ENCODE peak calls at places on chromosomes 11 and 22, in seven cellular contexts. Q is sigmoid colon, V is esophagus muscularis mucosa, C is K562, E is HepG2, Y is H1, X is stomach. B is an unnamed sample. For H3K9me3, the result is how much of the 10 kb centered on the place peaks cover.

GRCh38 chr11:128021304-128022006 is 565.9 kb downstream of the ETS1 start:
- DNase-seq in Q (no peak), V (no peak), C (no peak), E (no peak), Y (no peak), X (no peak), B (no peak)

GRCh38 chr11:119154178-119154577 is 5.3 kb downstream of the ABCG4 start:
- DNase-seq in Q (no peak), V (no peak), C (no peak), E (no peak), Y (no peak), X (no peak), B (no peak)

GRCh38 chr11:59417023-59417422 is 9.2 kb downstream of the OR5A2 start:
- DNase-seq in Q (no peak), V (no peak), C (no peak), E (no peak), Y (no peak), X (no peak), B (no peak)

GRCh38 chr11:75873417-75874148 is 58.6 kb downstream of the UVRAG start:
- DNase-seq in Q (no peak), V (no peak), C (no peak), E (no peak), Y (no peak), X (no peak), B (no peak)

GRCh38 chr22:36755316-36755715 is 20.6 kb downstream of the IFT27 start:
- DNase-seq in Q (peak), V (no peak), C (no peak), E (no peak), Y (no peak), X (no peak), B (no peak)

GRCh38 chr11:44534215-44534711 is 31.2 kb upstream of the CD82 start:
- DNase-seq in Q (no peak), V (no peak), C (no peak), E (no peak), Y (no peak), X (no peak), B (no peak)

GRCh38 chr11:61384271-61385242 is 7.8 kb upstream of the TMEM216 start:
- DNase-seq in Q (no peak), V (no peak), C (peak), E (peak), Y (peak), X (no peak), B (no peak)

GRCh38 chr11:100562102-100562501 is 125.0 kb upstream of the ARHGAP42 start:
- DNase-seq in Q (no peak), V (no peak), C (no peak), E (no peak), Y (no peak), X (no peak), B (no peak)

GRCh38 chr11:60719406-60719805 is 5.1 kb upstream of the MS4A18 start:
- DNase-seq in Q (no peak), V (no peak), C (no peak), E (no peak), Y (no peak), X (no peak), B (peak)

GRCh38 chr11:11640152-11640551 is 18.3 kb upstream of the GALNT18 start:
- DNase-seq in Q (no peak), V (peak), C (no peak), E (no peak), Y (no peak), X (no peak), B (no peak)

GRCh38 chr22:21612858-21613257 is 17.0 kb downstream of the YDJC start:
- DNase-seq in Q (no peak), V (no peak), C (peak), E (no peak), Y (no peak), X (peak), B (peak)

GRCh38 chr22:48857202-48857805 is 970.4 kb downstream of the BRD1 start:
- DNase-seq in Q (peak), V (no peak), C (no peak), E (no peak), Y (no peak), X (no peak), B (no peak)

GRCh38 chr22:48853627-48854240 is 973.9 kb downstream of the BRD1 start:
- DNase-seq in Q (no peak), V (no peak), C (no peak), E (no peak), Y (no peak), X (no peak), B (no peak)

GRCh38 chr22:48855013-48855412 is 972.7 kb downstream of the BRD1 start:
- DNase-seq in Q (no peak), V (no peak), C (no peak), E (no peak), Y (no peak), X (no peak), B (no peak)

GRCh38 chr22:48856308-48856615 is 971.4 kb downstream of the BRD1 start:
- DNase-seq in Q (no peak), V (no peak), C (no peak), E (no peak), Y (no peak), X (no peak), B (no peak)

DNA sequence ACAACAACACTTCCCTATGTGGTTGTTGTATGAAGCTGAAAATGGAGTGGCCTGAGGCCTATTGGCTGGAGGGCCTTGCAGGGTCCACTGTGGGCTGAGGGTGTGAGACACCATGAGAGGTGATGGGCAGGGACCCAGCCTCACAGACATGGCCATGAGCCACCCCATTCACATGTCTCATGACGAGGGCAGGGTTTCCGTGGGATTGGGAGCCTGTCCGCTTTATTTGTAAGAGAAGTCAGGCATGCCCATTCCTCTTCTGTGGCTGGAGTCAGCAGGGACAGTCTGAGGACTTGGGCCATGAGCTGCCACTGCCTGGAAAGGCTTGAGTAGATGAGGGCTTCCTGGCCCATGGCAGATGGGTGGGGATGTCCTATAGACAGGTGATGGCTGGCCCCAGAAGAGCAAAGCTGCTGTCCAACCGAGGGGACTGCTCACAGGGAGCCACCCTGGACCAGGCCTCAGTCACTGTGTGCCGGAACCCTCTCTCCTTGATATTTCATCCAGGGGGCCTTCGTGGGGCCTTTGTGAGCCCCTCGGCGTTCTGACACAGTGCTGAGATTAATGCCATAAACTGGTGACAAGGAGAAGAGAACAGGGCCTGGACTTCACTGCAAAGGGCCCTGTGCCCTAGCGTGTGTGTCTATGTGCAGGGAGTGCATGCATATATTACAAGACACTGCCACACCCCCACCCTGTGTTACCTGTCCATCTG is 971.9 kb downstream of the BRD1 start:
- DNase-seq in Q (no peak), V (no peak), C (no peak), E (no peak), Y (no peak), X (no peak), B (no peak)
- H3K9me3 ChIP-seq in Q (under half), V (under half), C (under half), E (under half), Y (under half), X (under half), B (under half)

GRCh38 chr11:63888170-63889086 is 28.5 kb downstream of the RCOR2 start:
- DNase-seq in Q (peak), V (no peak), C (peak), E (peak), Y (peak), X (peak), B (peak)
- TF ChIP-seq POLR2AphosphoS5 in Q (no peak), V (no peak), C (peak), E (peak), Y (no peak), X (peak), B (peak)

GRCh38 chr11:77508031-77508430 is 34.1 kb upstream of the PAK1 start:
- DNase-seq in Q (no peak), V (no peak), C (no peak), E (no peak), Y (no peak), X (no peak), B (no peak)
- TF ChIP-seq EP300 in Q (no peak), V (no peak), C (no peak), E (no peak), Y (no peak), X (no peak), B (no peak)

DNA sequence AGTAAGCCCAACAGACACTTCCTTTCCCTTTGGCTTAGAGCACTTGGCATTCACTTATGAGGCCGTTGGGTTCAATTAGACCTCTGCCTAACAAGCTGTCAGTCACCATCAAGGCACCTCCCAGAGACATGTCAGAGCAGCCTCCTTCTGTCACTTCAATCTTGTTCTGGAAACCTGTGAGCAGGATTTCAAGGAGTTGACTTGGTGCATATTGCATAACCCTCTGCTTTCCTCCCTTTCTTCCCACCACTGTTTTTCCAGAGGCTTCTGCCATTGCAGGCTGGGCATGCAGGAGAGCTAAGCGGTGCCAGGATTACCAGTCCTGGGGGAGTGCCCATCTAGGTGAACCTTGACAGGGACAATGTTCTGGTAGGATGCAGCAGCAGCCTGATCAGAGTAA is 484.2 kb upstream of the LRRC4C start:
- DNase-seq in Q (no peak), V (no peak), C (no peak), E (no peak), Y (no peak), X (no peak), B (no peak)
- H3K9me3 ChIP-seq in Q (under half), V (under half), C (under half), E (half or more), Y (under half), X (under half), B (under half)

DNA sequence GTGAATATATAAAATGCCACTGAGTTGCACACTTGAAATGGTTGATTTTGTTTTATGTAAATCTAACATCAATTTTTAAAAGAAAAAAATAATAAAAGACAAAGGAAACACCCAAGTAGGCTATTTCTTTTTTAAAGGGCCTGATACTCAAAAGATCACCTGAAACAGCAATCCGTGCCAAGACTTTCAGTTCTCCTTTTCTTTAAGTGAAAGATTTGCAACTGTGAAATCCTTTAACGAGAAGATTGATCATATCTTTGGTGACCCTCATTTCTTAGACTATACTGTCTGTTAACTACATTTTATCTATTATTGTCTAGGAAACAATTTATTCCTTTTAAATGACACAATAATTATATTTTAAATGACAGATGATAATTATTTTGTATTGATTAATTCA is 1841.5 kb downstream of the LRRC4C start:
- DNase-seq in Q (no peak), V (no peak), C (no peak), E (no peak), Y (no peak), X (no peak), B (no peak)
- TF ChIP-seq POLR2AphosphoS5 in Q (no peak), V (no peak), C (no peak), E (no peak), Y (no peak), X (no peak), B (no peak)

GRCh38 chr11:112606656-112607055 is 346.0 kb upstream of the PLET1 start:
- DNase-seq in Q (no peak), V (no peak), C (no peak), E (no peak), Y (no peak), X (no peak), B (no peak)

GRCh38 chr11:112608466-112608865 is 347.8 kb upstream of the PLET1 start:
- DNase-seq in Q (no peak), V (no peak), C (no peak), E (no peak), Y (no peak), X (no peak), B (no peak)

GRCh38 chr11:112610494-112610893 is 349.8 kb upstream of the PLET1 start:
- DNase-seq in Q (no peak), V (no peak), C (no peak), E (no peak), Y (no peak), X (no peak), B (no peak)

GRCh38 chr11:112599861-112600533 is 339.3 kb upstream of the PLET1 start:
- DNase-seq in Q (no peak), V (no peak), C (no peak), E (no peak), Y (no peak), X (no peak), B (no peak)

GRCh38 chr11:112605093-112605666 is 344.5 kb upstream of the PLET1 start:
- DNase-seq in Q (no peak), V (no peak), C (no peak), E (no peak), Y (no peak), X (no peak), B (no peak)
- TF ChIP-seq EP300 in Q (no peak), V (no peak), C (no peak), E (no peak), Y (no peak), X (no peak), B (no peak)

DNA sequence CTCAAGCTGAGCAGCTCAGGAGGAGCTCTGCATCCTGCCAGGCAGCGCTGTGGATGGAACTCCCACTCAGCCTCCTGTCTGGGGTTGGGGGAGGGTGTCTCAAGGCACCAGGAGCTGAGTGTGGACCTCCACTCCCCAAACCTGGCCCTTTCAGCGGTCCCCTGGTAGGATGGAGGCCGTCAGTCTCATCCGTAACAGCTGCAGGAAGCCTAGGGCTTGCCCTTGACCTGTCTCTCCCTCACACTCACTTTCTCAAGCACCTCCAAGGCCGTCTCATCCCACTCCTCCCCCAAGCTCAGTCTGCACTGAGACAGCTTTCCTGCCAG is 341.7 kb upstream of the B3GAT1 start:
- DNase-seq in Q (no peak), V (peak), C (no peak), E (no peak), Y (no peak), X (no peak), B (no peak)
- H3K9me3 ChIP-seq in Q (under half), V (under half), C (under half), E (under half), Y (under half), X (under half), B (under half)

B was measured in transverse colon.